ENCODE peak calls at places on chromosomes 11 and 22, in four cellular contexts. N is epithelial cell of prostate, B is heart left ventricle, D is AG04449. F is an unnamed sample.

GRCh38 chr11:112620621-112621394 is 340.4 kb upstream of the NCAM1 start:
- DNase-seq in D (no peak), N (peak), B (no peak), F (no peak)

GRCh38 chr11:71940561-71941219 is 11.8 kb downstream of the RNF121 start:
- DNase-seq in N (no peak), D (no peak), B (no peak), F (no peak)

GRCh38 chr22:32082331-32082730 is 39.3 kb downstream of the SLC5A1 start:
- DNase-seq in N (no peak), D (no peak), B (no peak), F (no peak)

GRCh38 chr11:1202154-1202775 is 20.6 kb upstream of the MUC5B start:
- DNase-seq in N (no peak), D (no peak), B (peak), F (no peak)

GRCh38 chr11:60842688-60843605 is 1.0 kb downstream of the CCDC86 start:
- DNase-seq in D (no peak), B (no peak), N (no peak), F (no peak)

GRCh38 chr22:19959043-19959586 is 17.5 kb upstream of the TXNRD2 start:
- DNase-seq in B (peak), D (no peak), N (no peak), F (peak)

GRCh38 chr11:65067446-65067845 is 9.1 kb upstream of the NAALADL1 start:
- DNase-seq in B (no peak), N (no peak), D (no peak), F (no peak)

GRCh38 chr11:111983187-111983986 is 41.8 kb upstream of the DLAT start:
- DNase-seq in D (no peak), B (no peak), N (no peak), F (no peak)

GRCh38 chr11:127003260-127003981 is 2.9 kb upstream of the KIRREL3 start:
- DNase-seq in N (no peak), B (no peak), D (no peak), F (no peak)

GRCh38 chr11:75380716-75381420 is 18.4 kb upstream of the RPS3 start:
- DNase-seq in B (peak), N (no peak), D (no peak), F (no peak)

GRCh38 chr11:60847281-60847680 is 5.4 kb downstream of the CCDC86 start:
- DNase-seq in B (no peak), D (no peak), N (no peak), F (no peak)

GRCh38 chr11:67300256-67300755 is 3.0 kb upstream of the SSH3 start:
- DNase-seq in D (no peak), B (peak), N (no peak), F (no peak)

GRCh38 chr11:116162541-116163230 is 610.1 kb downstream of the BUD13 start:
- DNase-seq in B (no peak), D (no peak), N (no peak), F (no peak)

GRCh38 chr11:72700026-72700610 is 25.9 kb upstream of the PDE2A start:
- DNase-seq in N (no peak), D (no peak), B (no peak), F (no peak)

GRCh38 chr11:66281776-66282467 is 3.9 kb downstream of the CNIH2 start:
- DNase-seq in B (no peak), D (no peak), N (no peak), F (no peak)

GRCh38 chr11:17734418-17734911 is at the start of gene KCNC1:
- DNase-seq in B (peak), D (no peak), N (no peak), F (no peak)

GRCh38 chr11:58334708-58335107 is 24.2 kb downstream of the OR5B17 start:
- DNase-seq in B (no peak), N (peak), D (peak), F (no peak)

GRCh38 chr11:36354221-36355003 is 58.3 kb downstream of the PRR5L start:
- DNase-seq in B (no peak), N (no peak), D (peak), F (no peak)

GRCh38 chr22:45842141-45842831 is 134.7 kb downstream of the WNT7B start:
- DNase-seq in D (peak), N (peak), B (no peak), F (no peak)

GRCh38 chr11:79054636-79055035 is 386.2 kb downstream of the TENM4 start:
- DNase-seq in D (no peak), N (peak), B (no peak), F (no peak)

GRCh38 chr11:70912226-70912840 is 340.0 kb downstream of the SHANK2 start:
- DNase-seq in N (no peak), B (no peak), D (no peak), F (no peak)

GRCh38 chr22:29799217-29799680 is 32.1 kb downstream of the UQCR10 start:
- DNase-seq in D (peak), B (peak), N (peak), F (peak)

GRCh38 chr11:6568191-6568918 is 35.1 kb downstream of the RRP8 start:
- DNase-seq in D (no peak), B (peak), N (no peak), F (no peak)

GRCh38 chr22:30947821-30948454 is 20.6 kb downstream of the MORC2 start:
- DNase-seq in B (no peak), N (no peak), D (peak), F (no peak)

GRCh38 chr11:73415854-73416615 is 39.8 kb downstream of the RELT start:
- DNase-seq in N (no peak), B (no peak), D (no peak), F (no peak)